ENCODE peak calls at places on chromosomes 3 and 15, in ten cellular contexts. M is HFFc6; E is Calu3; C is posterior vena cava; F is CD8-positive, alpha-beta memory T cell; P is iPS DF 19.7; D is NCI-H1417 treated with DMSO at 0.1 percent for 48 hours; H is NCI-H524 treated with DMSO at 0.1 percent for 48 hours; O is nucleus accumbens; T is amniotic epithelial cell. J is an unnamed sample.

GRCh38 chr3:197144188-197144587 is 114.6 kb upstream of the MELTF start:
- DNase-seq in M (no peak), D (no peak), F (no peak), T (peak; percentile 25), P (no peak), C (no peak), O (no peak), H (no peak), E (no peak), J (no peak)

GRCh38 chr3:193301441-193301840 is 60.4 kb downstream of the PLAAT1 start:
- DNase-seq in D (no peak), C (no peak), H (no peak), F (no peak), T (peak; percentile 1), O (no peak), M (no peak), E (no peak), P (no peak), J (no peak)

GRCh38 chr3:42369304-42369703 is 41.1 kb downstream of the LYZL4 start:
- DNase-seq in P (no peak), E (no peak), C (no peak), O (no peak), H (no peak), D (no peak), F (peak; percentile 15), M (peak; percentile 8), T (no peak), J (no peak)

GRCh38 chr3:46889381-46890110 is 12.0 kb downstream of the PTH1R start:
- DNase-seq in D (no peak), M (no peak), H (no peak), P (no peak), E (no peak), T (no peak), F (no peak), O (no peak), C (no peak), J (no peak)

GRCh38 chr3:150180349-150180748 is 209.7 kb upstream of the PFN2 start:
- DNase-seq in P (no peak), E (no peak), F (no peak), T (peak; percentile 79), D (no peak), M (peak; percentile 71), H (no peak), O (no peak), C (no peak), J (peak; percentile 52)

GRCh38 chr3:115208066-115208750 is 61.1 kb upstream of the ZBTB20 start:
- DNase-seq in O (no peak), P (no peak), M (no peak), T (no peak), H (peak; percentile 84), C (no peak), D (no peak), E (no peak), F (no peak), J (no peak)

GRCh38 chr3:157056035-157056434 is 103.9 kb downstream of the CCNL1 start:
- DNase-seq in C (no peak), H (no peak), P (no peak), M (no peak), D (no peak), F (no peak), T (no peak), O (no peak), E (no peak), J (no peak)

GRCh38 chr15:92128788-92129187 is 264.9 kb upstream of the ST8SIA2 start:
- DNase-seq in F (no peak), E (no peak), H (no peak), T (no peak), P (no peak), D (no peak), O (no peak), C (no peak), M (no peak), J (no peak)

GRCh38 chr3:42733501-42734262 is 31.1 kb upstream of the HHATL start:
- DNase-seq in O (no peak), M (no peak), C (no peak), T (no peak), D (no peak), F (no peak), H (no peak), P (no peak), E (no peak), J (peak; percentile 34)

GRCh38 chr3:109882144-109882543 is 544.8 kb upstream of the DPPA4 start:
- DNase-seq in E (no peak), O (no peak), P (no peak), F (no peak), C (no peak), D (no peak), T (no peak), M (no peak), H (no peak), J (no peak)

GRCh38 chr15:94234300-94234699 is 2.9 kb downstream of the MCTP2 start:
- DNase-seq in O (no peak), H (no peak), T (peak; percentile 70), E (no peak), C (no peak), P (no peak), F (no peak), M (no peak), D (no peak), J (no peak)

GRCh38 chr15:31236184-31237041 is 90.2 kb upstream of the KLF13 start:
- DNase-seq in E (peak; percentile 20), O (peak; percentile 30), H (peak; percentile 36), F (no peak), D (no peak), P (no peak), T (peak; percentile 98), C (peak; percentile 90), M (peak; percentile 77), J (peak; percentile 69)

GRCh38 chr15:91068436-91068835 is 31.6 kb upstream of the SV2B start:
- DNase-seq in T (no peak), P (no peak), M (no peak), D (no peak), O (no peak), H (no peak), E (no peak), C (no peak), F (no peak), J (no peak)

GRCh38 chr15:84826369-84826823 is 9.2 kb downstream of the ALPK3 start:
- DNase-seq in F (no peak), D (no peak), H (no peak), E (peak; percentile 73), P (no peak), C (no peak), M (no peak), O (no peak), T (peak; percentile 27), J (no peak)

GRCh38 chr3:8975081-8976020 is 12.1 kb upstream of the RAD18 start:
- DNase-seq in T (no peak), D (no peak), O (no peak), P (no peak), E (no peak), M (no peak), H (no peak), F (no peak), C (no peak), J (no peak)

GRCh38 chr15:74420193-74420905 is 13.4 kb downstream of the SEMA7A start:
- DNase-seq in D (no peak), T (no peak), P (no peak), F (no peak), E (peak; percentile 67), C (no peak), H (no peak), M (peak; percentile 59), O (no peak), J (no peak)

GRCh38 chr3:55473788-55474187 is 13.3 kb downstream of the WNT5A start:
- DNase-seq in E (no peak), H (no peak), P (no peak), C (no peak), O (no peak), F (no peak), T (no peak), M (no peak), D (no peak), J (no peak)

GRCh38 chr3:123290962-123291361 is 89.2 kb downstream of the SEC22A start:
- DNase-seq in H (no peak), T (no peak), M (no peak), P (no peak), F (no peak), E (no peak), O (no peak), D (no peak), C (no peak), J (no peak)

GRCh38 chr3:110938629-110939028 is 133.0 kb upstream of the NECTIN3 start:
- DNase-seq in D (no peak), E (no peak), O (no peak), P (no peak), F (no peak), M (no peak), T (no peak), C (no peak), H (no peak), J (no peak)

GRCh38 chr3:35648347-35648746 is 9.0 kb downstream of the ARPP21 start:
- DNase-seq in D (no peak), E (no peak), F (no peak), H (no peak), P (no peak), T (no peak), M (no peak), O (no peak), C (no peak), J (no peak)

GRCh38 chr15:41789237-41789636 is 15.0 kb downstream of the MAPKBP1 start:
- DNase-seq in T (peak; percentile 73), P (no peak), F (no peak), D (no peak), H (no peak), C (no peak), M (no peak), E (no peak), O (no peak), J (no peak)